ENCODE peak calls at places on chromosomes 13 and 19, in eight cellular contexts. X is psoas muscle; Q is brain microvascular endothelial cell; W is germinal center; P is astrocyte of the spinal cord; O is T-helper 2 cell; S is activated CD4-positive, alpha-beta T cell treated with anti-CD3 and anti-CD28 coated beads for 48 hours; V is left ventricle myocardium inferior. G is an unnamed sample.

GRCh38 chr13:76976488-76976887 is 15.4 kb upstream of the CLN5 start:
- DNase-seq in Q (peak; percentile 36), W (no peak), O (no peak), S (no peak), V (no peak), P (peak; percentile 27), X (no peak), G (no peak)

GRCh38 chr13:35891973-35892441 is 239.2 kb downstream of the DCLK1 start:
- DNase-seq in Q (no peak), X (no peak), V (no peak), P (peak; percentile 6), S (no peak), O (no peak), W (no peak), G (no peak)

GRCh38 chr13:96199315-96199714 is 109.4 kb downstream of the HS6ST3 start:
- DNase-seq in O (no peak), W (no peak), S (no peak), P (no peak), X (no peak), Q (no peak), V (no peak), G (no peak)

GRCh38 chr13:45817833-45818232 is 33.7 kb downstream of the SIAH3 start:
- DNase-seq in P (no peak), O (no peak), X (no peak), V (no peak), Q (peak; percentile 4), W (no peak), S (no peak), G (no peak)

GRCh38 chr13:49220035-49220855 is at the start of gene MLNR:
- DNase-seq in W (peak; percentile 58), X (peak; percentile 28), S (peak; percentile 65), P (no peak), V (no peak), Q (no peak), O (no peak), G (peak; percentile 21)

GRCh38 chr13:30165791-30166190 is 141.6 kb downstream of the KATNAL1 start:
- DNase-seq in Q (peak; percentile 7), P (peak; percentile 36), O (no peak), V (no peak), X (peak; percentile 30), S (no peak), W (no peak), G (peak; percentile 49)

GRCh38 chr19:41998246-41999020 is 4.4 kb upstream of the ATP1A3 start:
- DNase-seq in Q (peak; percentile 6), W (peak; percentile 72), V (peak; percentile 38), S (peak; percentile 69), O (no peak), P (no peak), X (no peak), G (peak; percentile 38)

GRCh38 chr19:3606174-3606689 is 443 bp downstream of the TBXA2R start:
- DNase-seq in X (no peak), V (no peak), Q (no peak), O (no peak), P (no peak), W (no peak), S (peak; percentile 33), G (no peak)

GRCh38 chr13:86355301-86355700 is 556.1 kb upstream of the SLITRK6 start:
- DNase-seq in W (no peak), S (no peak), X (no peak), P (no peak), V (no peak), Q (no peak), O (no peak), G (no peak)

GRCh38 chr19:48378194-48378570 is 13.2 kb downstream of the KDELR1 start:
- DNase-seq in X (no peak), O (no peak), W (no peak), V (no peak), P (no peak), S (no peak), Q (no peak), G (no peak)

GRCh38 chr13:67574320-67575233 is 344.4 kb upstream of the PCDH9 start:
- DNase-seq in S (no peak), Q (peak; percentile 20), W (no peak), O (no peak), P (peak; percentile 93), V (no peak), X (no peak), G (peak; percentile 53)

GRCh38 chr19:28468701-28469459 is 744.1 kb downstream of the UQCRFS1 start:
- DNase-seq in Q (peak; percentile 31), X (no peak), O (no peak), S (peak; percentile 23), W (no peak), V (no peak), P (peak; percentile 39), G (peak; percentile 18)

GRCh38 chr19:38686530-38686888 is 39.1 kb downstream of the ACTN4 start:
- DNase-seq in O (peak; percentile 30), X (no peak), Q (no peak), P (no peak), V (no peak), W (peak; percentile 37), S (peak; percentile 30), G (no peak)

GRCh38 chr13:95896302-95896701 is 156.9 kb downstream of the UGGT2 start:
- DNase-seq in P (peak; percentile 36), O (no peak), S (no peak), X (no peak), Q (no peak), V (no peak), W (no peak), G (no peak)